ENCODE peak calls at places on chromosomes 3 and 15, in five cellular contexts. One of them, this sample, is unnamed. For H3K9me2, the result is how much of the 10 kb centered on the place peaks cover.

GRCh38 chr3:46406440-46406785 is 453 bp downstream of the CCR5AS start:
- DNase-seq in hepatocyte: no peak
- DNase-seq in OCI-LY7: no peak
- DNase-seq in GM23248: no peak
- DNase-seq in HCT116: no peak
- DNase-seq in this sample: no peak

GRCh38 chr15:72284781-72285180 is 12.4 kb upstream of the PARP6 start:
- DNase-seq in hepatocyte: no peak
- DNase-seq in OCI-LY7: no peak
- DNase-seq in GM23248: peak
- DNase-seq in HCT116: no peak
- DNase-seq in this sample: no peak

GRCh38 chr3:5426094-5426883 is 238.8 kb downstream of the EDEM1 start:
- DNase-seq in hepatocyte: peak
- DNase-seq in OCI-LY7: peak
- DNase-seq in GM23248: peak
- DNase-seq in HCT116: peak
- DNase-seq in this sample: peak

GRCh38 chr3:108493862-108494261 is 16.5 kb downstream of the MYH15 start:
- DNase-seq in hepatocyte: no peak
- DNase-seq in OCI-LY7: no peak
- DNase-seq in GM23248: peak
- DNase-seq in HCT116: peak
- DNase-seq in this sample: peak

GRCh38 chr3:190222916-190223315 is 99.3 kb downstream of the CLDN1 start:
- DNase-seq in hepatocyte: no peak
- DNase-seq in OCI-LY7: no peak
- DNase-seq in GM23248: no peak
- DNase-seq in HCT116: no peak
- DNase-seq in this sample: no peak

GRCh38 chr3:200747-201146 is 4.2 kb downstream of the CHL1 start:
- DNase-seq in hepatocyte: no peak
- DNase-seq in OCI-LY7: no peak
- DNase-seq in GM23248: no peak
- DNase-seq in HCT116: no peak
- DNase-seq in this sample: no peak

GRCh38 chr15:43779016-43779415 is 2.2 kb upstream of the ELL3 start:
- DNase-seq in hepatocyte: no peak
- DNase-seq in OCI-LY7: no peak
- DNase-seq in GM23248: no peak
- DNase-seq in HCT116: no peak
- DNase-seq in this sample: no peak

GRCh38 chr3:14772533-14773138 is 46.1 kb upstream of the FGD5 start:
- DNase-seq in hepatocyte: no peak
- DNase-seq in OCI-LY7: no peak
- DNase-seq in GM23248: no peak
- DNase-seq in HCT116: no peak
- DNase-seq in this sample: no peak

GRCh38 chr3:15632212-15632580 is 30.7 kb downstream of the BTD start:
- DNase-seq in hepatocyte: no peak
- DNase-seq in OCI-LY7: no peak
- DNase-seq in GM23248: no peak
- DNase-seq in HCT116: no peak
- DNase-seq in this sample: no peak

GRCh38 chr3:58064923-58065638 is 56.9 kb downstream of the FLNB start:
- DNase-seq in hepatocyte: no peak
- DNase-seq in OCI-LY7: no peak
- DNase-seq in GM23248: no peak
- DNase-seq in HCT116: no peak
- DNase-seq in this sample: no peak

GRCh38 chr15:101675015-101675414 is 22.8 kb upstream of the TM2D3 start:
- DNase-seq in hepatocyte: no peak
- DNase-seq in OCI-LY7: no peak
- DNase-seq in GM23248: peak
- DNase-seq in HCT116: no peak
- DNase-seq in this sample: no peak

GRCh38 chr3:152657002-152657400 is 177.9 kb upstream of the P2RY1 start:
- DNase-seq in hepatocyte: no peak
- DNase-seq in OCI-LY7: no peak
- DNase-seq in GM23248: no peak
- DNase-seq in HCT116: no peak
- DNase-seq in this sample: peak

GRCh38 chr15:85946986-85947385 is 132.7 kb upstream of the AGBL1 start:
- DNase-seq in hepatocyte: no peak
- DNase-seq in OCI-LY7: no peak
- DNase-seq in GM23248: no peak
- DNase-seq in HCT116: no peak
- DNase-seq in this sample: no peak

GRCh38 chr3:45333549-45333948 is 54.8 kb upstream of the LARS2 start:
- DNase-seq in hepatocyte: no peak
- DNase-seq in OCI-LY7: no peak
- DNase-seq in GM23248: peak
- DNase-seq in HCT116: no peak
- DNase-seq in this sample: no peak

GRCh38 chr3:52289338-52289746 is 1.7 kb downstream of the GLYCTK start:
- DNase-seq in hepatocyte: peak
- DNase-seq in OCI-LY7: no peak
- DNase-seq in GM23248: no peak
- DNase-seq in HCT116: no peak
- DNase-seq in this sample: no peak

GRCh38 chr3:28799084-28799483 is 450.5 kb upstream of the AZI2 start:
- DNase-seq in hepatocyte: no peak
- DNase-seq in OCI-LY7: no peak
- DNase-seq in GM23248: peak
- DNase-seq in HCT116: peak
- DNase-seq in this sample: peak

GRCh38 chr15:63481105-63481810 is 23.1 kb upstream of the USP3 start:
- DNase-seq in hepatocyte: no peak
- DNase-seq in OCI-LY7: no peak
- DNase-seq in GM23248: peak
- DNase-seq in HCT116: no peak
- DNase-seq in this sample: no peak

GRCh38 chr3:184756151-184756681 is 44.4 kb upstream of the MAGEF1 start:
- DNase-seq in hepatocyte: no peak
- DNase-seq in OCI-LY7: no peak
- DNase-seq in GM23248: no peak
- DNase-seq in HCT116: no peak
- DNase-seq in this sample: peak

GRCh38 chr15:86690566-86690965 is 610.9 kb downstream of the AGBL1 start:
- DNase-seq in hepatocyte: peak
- DNase-seq in OCI-LY7: no peak
- DNase-seq in GM23248: no peak
- DNase-seq in HCT116: no peak
- DNase-seq in this sample: peak

GRCh38 chr15:99424978-99425665 is 140.7 kb upstream of the MEF2A start:
- DNase-seq in hepatocyte: peak
- DNase-seq in OCI-LY7: no peak
- DNase-seq in GM23248: peak
- DNase-seq in HCT116: no peak
- DNase-seq in this sample: no peak

GRCh38 chr3:14331273-14331672 is 71.1 kb upstream of the SLC6A6 start:
- DNase-seq in hepatocyte: peak
- DNase-seq in OCI-LY7: no peak
- DNase-seq in GM23248: no peak
- DNase-seq in HCT116: no peak
- DNase-seq in this sample: no peak

DNA sequence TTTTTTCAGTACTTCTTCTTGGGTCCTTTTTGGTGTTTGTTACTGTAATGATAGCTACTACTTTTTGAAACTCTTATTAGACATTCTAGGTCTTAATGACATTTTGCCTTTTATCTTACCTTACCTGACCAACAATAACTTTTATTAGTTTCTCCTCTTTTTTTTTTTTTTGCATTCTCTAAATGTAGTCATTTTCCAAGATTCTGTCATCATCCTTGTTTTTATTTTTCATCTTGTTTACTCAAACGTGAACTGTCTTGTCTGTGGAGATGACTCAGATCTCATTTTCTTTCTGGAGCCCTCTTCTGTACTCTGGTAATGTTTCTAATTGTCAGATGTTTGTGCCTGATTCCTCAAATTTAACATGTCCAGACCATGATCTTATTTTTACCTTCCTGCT is 2.9 kb downstream of the ABHD5 start:
- DNase-seq in hepatocyte: no peak
- DNase-seq in OCI-LY7: no peak
- DNase-seq in GM23248: peak
- DNase-seq in HCT116: no peak
- DNase-seq in this sample: no peak
- H3K9me2 ChIP-seq in hepatocyte: under half
- H3K9me2 ChIP-seq in OCI-LY7: under half
- H3K9me2 ChIP-seq in GM23248: under half
- H3K9me2 ChIP-seq in HCT116: under half
- H3K9me2 ChIP-seq in this sample: under half

DNA sequence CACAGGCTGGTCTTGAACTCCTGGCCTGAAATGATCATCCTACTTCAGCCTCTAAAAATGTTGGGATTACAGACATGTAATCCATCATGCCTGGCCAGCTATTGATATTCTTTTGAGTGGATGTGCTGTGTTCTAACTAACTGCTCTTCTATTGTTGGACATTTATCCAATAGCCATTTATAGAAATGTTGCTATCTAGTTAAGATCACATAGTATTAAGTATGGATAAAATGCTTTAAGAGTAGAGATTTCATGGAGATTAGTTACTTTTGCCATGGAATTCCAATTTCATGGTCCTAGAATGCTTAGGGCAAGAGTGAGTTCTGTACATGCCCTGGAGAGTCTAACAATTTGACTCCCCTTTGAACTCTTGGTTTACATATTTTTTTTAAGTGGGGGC is 10.9 kb downstream of the FAM81A start:
- DNase-seq in hepatocyte: no peak
- DNase-seq in OCI-LY7: no peak
- DNase-seq in GM23248: no peak
- DNase-seq in HCT116: no peak
- DNase-seq in this sample: no peak
- H3K9me2 ChIP-seq in hepatocyte: under half
- H3K9me2 ChIP-seq in OCI-LY7: under half
- H3K9me2 ChIP-seq in GM23248: under half
- H3K9me2 ChIP-seq in HCT116: under half
- H3K9me2 ChIP-seq in this sample: under half

DNA sequence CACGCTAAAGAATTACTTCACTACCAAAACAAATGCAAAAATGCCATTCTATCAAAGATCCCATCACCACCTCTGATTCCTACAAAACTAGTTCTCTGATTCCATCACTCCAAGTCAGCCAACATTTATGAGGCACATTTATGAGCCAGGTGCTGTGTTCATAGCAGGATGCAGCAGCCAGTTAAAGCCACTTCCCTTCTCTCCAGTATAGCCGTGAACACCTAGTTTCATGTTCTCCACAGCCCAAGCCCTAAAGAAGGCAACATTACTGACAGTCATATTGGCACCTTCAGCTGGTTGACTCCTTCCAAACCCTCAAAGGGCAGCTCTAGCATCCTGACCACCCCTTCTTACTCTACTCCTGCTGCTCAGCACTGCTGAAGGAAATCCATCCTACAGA is 36.4 kb downstream of the RYK start:
- DNase-seq in hepatocyte: no peak
- DNase-seq in OCI-LY7: peak
- DNase-seq in GM23248: no peak
- DNase-seq in HCT116: no peak
- DNase-seq in this sample: no peak
- H3K9me2 ChIP-seq in hepatocyte: under half
- H3K9me2 ChIP-seq in OCI-LY7: under half
- H3K9me2 ChIP-seq in GM23248: under half
- H3K9me2 ChIP-seq in HCT116: under half
- H3K9me2 ChIP-seq in this sample: under half

GRCh38 chr3:73605861-73606260 is 18.9 kb downstream of the PDZRN3 start:
- DNase-seq in hepatocyte: no peak
- DNase-seq in OCI-LY7: no peak
- DNase-seq in GM23248: no peak
- DNase-seq in HCT116: no peak
- DNase-seq in this sample: no peak

GRCh38 chr3:73605388-73605787 is 19.4 kb downstream of the PDZRN3 start:
- DNase-seq in hepatocyte: no peak
- DNase-seq in OCI-LY7: no peak
- DNase-seq in GM23248: peak
- DNase-seq in HCT116: no peak
- DNase-seq in this sample: no peak

GRCh38 chr3:73603771-73604171 is 21.0 kb downstream of the PDZRN3 start:
- DNase-seq in hepatocyte: no peak
- DNase-seq in OCI-LY7: no peak
- DNase-seq in GM23248: peak
- DNase-seq in HCT116: no peak
- DNase-seq in this sample: no peak

GRCh38 chr3:73602171-73602570 is 22.6 kb downstream of the PDZRN3 start:
- DNase-seq in hepatocyte: no peak
- DNase-seq in OCI-LY7: no peak
- DNase-seq in GM23248: peak
- DNase-seq in HCT116: no peak
- DNase-seq in this sample: no peak

GRCh38 chr3:73604491-73604890 is 20.2 kb downstream of the PDZRN3 start:
- DNase-seq in hepatocyte: no peak
- DNase-seq in OCI-LY7: no peak
- DNase-seq in GM23248: no peak
- DNase-seq in HCT116: no peak
- DNase-seq in this sample: no peak
- H3K9me2 ChIP-seq in hepatocyte: under half
- H3K9me2 ChIP-seq in OCI-LY7: under half
- H3K9me2 ChIP-seq in GM23248: under half
- H3K9me2 ChIP-seq in HCT116: under half
- H3K9me2 ChIP-seq in this sample: under half

This sample was measured in GM23338.